ENCODE peak calls at places on chromosomes 11 and 22, in eight cellular contexts. T, D, B, Y, P, E, N and C are unnamed samples.

GRCh38 chr22:35637254-35637653 is 11.0 kb upstream of the APOL6 start:
- DNase-seq in T (no peak), D (no peak), B (no peak), Y (no peak), P (peak), E (peak), N (no peak), C (no peak)

GRCh38 chr22:47380692-47381091 is 618.2 kb downstream of the TBC1D22A start:
- DNase-seq in T (peak), D (no peak), B (no peak), Y (no peak), P (peak), E (peak), N (no peak), C (no peak)

GRCh38 chr22:26229910-26230309 is 60.6 kb downstream of the SEZ6L start:
- DNase-seq in T (no peak), D (no peak), B (no peak), Y (no peak), P (no peak), E (no peak), N (no peak), C (no peak)

GRCh38 chr22:19607198-19608113 is 83.2 kb upstream of the CLDN5 start:
- DNase-seq in T (no peak), D (no peak), B (peak), Y (peak), P (no peak), E (peak), N (no peak), C (peak)

GRCh38 chr22:28148816-28149465 is 229.9 kb upstream of the PITPNB start:
- DNase-seq in T (no peak), D (no peak), B (no peak), Y (no peak), P (no peak), E (no peak), N (no peak), C (peak)

GRCh38 chr22:37638351-37639069 is 959 bp upstream of the SH3BP1 start:
- DNase-seq in T (no peak), D (no peak), B (no peak), Y (peak), P (peak), E (no peak), N (no peak), C (peak)

GRCh38 chr11:44638032-44638431 is 72.6 kb downstream of the CD82 start:
- DNase-seq in T (no peak), D (no peak), B (no peak), Y (peak), P (peak), E (no peak), N (no peak), C (peak)

GRCh38 chr11:67060111-67060522 is 3.5 kb downstream of the RHOD start:
- DNase-seq in T (no peak), D (no peak), B (no peak), Y (no peak), P (no peak), E (no peak), N (no peak), C (peak)

GRCh38 chr11:69270929-69271328 is 23.0 kb upstream of the MYEOV start:
- DNase-seq in T (no peak), D (no peak), B (no peak), Y (no peak), P (no peak), E (no peak), N (no peak), C (no peak)

GRCh38 chr11:121119444-121119843 is 18.4 kb downstream of the TECTA start:
- DNase-seq in T (no peak), D (no peak), B (no peak), Y (no peak), P (no peak), E (no peak), N (no peak), C (no peak)

DNA sequence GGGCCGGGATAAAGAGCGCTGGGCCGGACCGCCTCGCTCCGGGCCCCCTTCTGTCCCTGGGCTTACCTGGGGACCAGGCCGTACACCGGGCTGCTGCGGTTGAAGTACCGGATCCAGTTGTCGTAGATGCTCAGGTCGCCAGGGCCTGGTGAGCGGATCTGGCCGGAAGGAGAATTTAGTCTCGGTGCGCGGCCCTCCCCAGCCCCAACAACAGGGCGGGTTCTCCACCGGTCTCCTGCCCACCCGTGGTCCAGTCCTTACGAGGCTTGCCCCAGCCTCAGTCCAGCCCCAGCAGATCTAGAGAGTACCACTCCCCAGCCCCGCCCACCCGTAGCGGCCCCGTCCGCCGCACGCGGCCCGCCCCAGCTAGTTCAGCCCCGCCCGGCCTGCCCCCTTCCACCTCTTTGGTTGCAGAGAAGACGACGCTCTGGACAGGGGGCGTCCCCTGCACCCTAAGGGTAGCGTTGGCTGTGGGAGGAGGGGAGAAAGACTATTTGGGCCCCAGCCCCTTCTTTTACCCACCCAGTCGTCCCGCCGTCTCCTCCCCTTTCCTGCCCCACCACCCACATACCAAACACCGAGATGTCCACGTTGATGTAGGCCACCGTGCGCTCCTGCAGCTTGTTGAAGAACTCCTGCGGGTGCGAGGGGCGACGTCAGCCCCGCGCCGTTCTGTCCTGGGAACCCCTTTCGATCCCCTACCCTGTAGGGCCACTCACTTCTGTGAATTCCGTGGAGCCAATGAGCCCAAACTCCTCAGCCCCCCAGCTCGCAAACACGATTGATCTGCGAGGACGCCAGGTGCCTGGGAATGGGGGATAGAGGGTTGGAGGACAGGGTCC is 6.8 kb downstream of the SAC3D1 start:
- DNase-seq in T (peak), D (no peak), B (no peak), Y (no peak), P (peak), E (no peak), N (no peak), C (no peak)
- H3K4me3 ChIP-seq in T (peak), D (no peak), B (no peak), Y (peak), P (peak), E (peak), N (peak), C (peak)

DNA sequence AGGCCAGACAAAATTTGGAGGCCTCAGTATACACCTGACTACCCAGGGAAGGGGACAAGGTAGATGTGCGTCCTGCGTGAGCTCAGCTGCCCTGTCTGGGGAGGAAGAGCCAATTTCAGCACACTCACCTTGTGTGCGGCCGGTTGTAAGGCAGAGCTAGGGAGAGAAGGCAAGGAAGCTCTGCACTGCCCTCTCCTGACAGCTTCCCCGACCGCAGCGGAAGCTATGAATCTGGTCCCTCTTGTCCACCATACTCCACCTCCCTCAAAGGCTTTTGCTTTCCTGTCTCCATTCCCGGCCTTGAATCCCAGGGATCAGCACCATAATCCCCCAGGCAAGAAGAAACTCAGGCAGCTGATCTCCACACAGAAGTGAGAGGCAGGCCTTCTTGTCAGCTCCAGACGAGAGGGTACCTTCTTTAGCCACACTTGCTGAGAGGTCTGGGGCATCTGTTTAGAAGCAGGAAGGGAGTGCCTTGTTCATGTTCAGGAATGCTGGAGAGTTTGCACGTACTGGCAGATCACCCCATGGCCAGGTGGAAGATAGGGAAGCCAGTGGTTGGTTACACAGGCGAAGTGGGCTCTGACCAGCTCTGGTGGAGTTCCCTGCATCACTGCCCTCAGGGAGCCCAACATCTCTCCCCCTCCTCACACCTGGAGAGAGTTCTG is 62.5 kb downstream of the FEZ1 start:
- DNase-seq in T (no peak), D (no peak), B (peak), Y (peak), P (no peak), E (no peak), N (peak), C (peak)
- TF ChIP-seq CTCF in T (peak), D (peak), B (peak), Y (peak), P (no peak), E (peak), N (peak), C (peak)

GRCh38 chr22:43969021-43969878 is 14.0 kb downstream of the SAMM50 start:
- DNase-seq in T (no peak), D (no peak), B (no peak), Y (no peak), P (no peak), E (no peak), N (no peak), C (no peak)
- H3K4me3 ChIP-seq in T (no peak), D (no peak), B (no peak), Y (no peak), P (no peak), E (no peak), N (no peak), C (no peak)

GRCh38 chr11:128207861-128208321 is 379.5 kb downstream of the ETS1 start:
- DNase-seq in T (no peak), D (peak), B (no peak), Y (no peak), P (no peak), E (no peak), N (peak), C (peak)

GRCh38 chr11:128201801-128202200 is 385.6 kb downstream of the ETS1 start:
- DNase-seq in T (no peak), D (no peak), B (no peak), Y (no peak), P (no peak), E (no peak), N (no peak), C (no peak)

GRCh38 chr11:128206476-128206875 is 380.9 kb downstream of the ETS1 start:
- DNase-seq in T (no peak), D (no peak), B (no peak), Y (no peak), P (no peak), E (no peak), N (no peak), C (peak)

GRCh38 chr11:128205796-128206195 is 381.6 kb downstream of the ETS1 start:
- DNase-seq in T (no peak), D (no peak), B (no peak), Y (no peak), P (no peak), E (no peak), N (no peak), C (peak)

GRCh38 chr11:128204898-128205297 is 382.5 kb downstream of the ETS1 start:
- DNase-seq in T (no peak), D (no peak), B (no peak), Y (no peak), P (no peak), E (no peak), N (no peak), C (no peak)
- TF ChIP-seq CTCF in T (no peak), D (no peak), B (no peak), Y (no peak), P (no peak), E (no peak), N (no peak), C (no peak)